ENCODE peak calls at places on chromosomes 3 and 15, in seven cellular contexts. J is CD8-positive, alpha-beta T cell; Y is BE2C; D is sigmoid colon; G is mammary epithelial cell; X is transverse colon; B is ovary. S is an unnamed sample.

GRCh38 chr3:117526485-117527079 is 817.0 kb downstream of the TUSC7 start:
- DNase-seq in J (no peak), B (no peak), D (no peak), Y (peak; percentile 33), X (peak; percentile 30), G (peak; percentile 0), S (peak; percentile 50)

GRCh38 chr15:77607111-77607893 is 25.4 kb downstream of the LINGO1 start:
- DNase-seq in Y (peak; percentile 93), B (no peak), G (no peak), X (no peak), D (no peak), J (no peak), S (no peak)

GRCh38 chr15:43851251-43851650 is 24.4 kb downstream of the WDR76 start:
- DNase-seq in B (no peak), D (no peak), X (no peak), Y (no peak), J (no peak), G (no peak), S (no peak)

GRCh38 chr3:179098388-179099077 is 26.9 kb upstream of the ZMAT3 start:
- DNase-seq in B (no peak), Y (no peak), X (no peak), D (no peak), G (peak; percentile 72), J (no peak), S (no peak)

GRCh38 chr15:24919446-24919845 is 35.3 kb upstream of the SNRPN start:
- DNase-seq in X (no peak), Y (no peak), J (no peak), G (no peak), B (no peak), D (no peak), S (peak; percentile 77)

GRCh38 chr15:58566029-58566428 is 134.2 kb downstream of the LIPC start:
- DNase-seq in D (no peak), J (no peak), X (no peak), Y (no peak), G (peak; percentile 55), B (no peak), S (no peak)

GRCh38 chr3:48594431-48595049 is 589 bp downstream of the COL7A1 start:
- DNase-seq in B (no peak), X (no peak), Y (no peak), G (peak; percentile 34), J (no peak), D (no peak), S (no peak)

GRCh38 chr15:95742836-95743235 is 587.7 kb upstream of the NR2F2 start:
- DNase-seq in B (peak; percentile 21), J (no peak), Y (no peak), D (no peak), X (no peak), G (no peak), S (no peak)

GRCh38 chr3:126107203-126107939 is 23.4 kb upstream of the SLC41A3 start:
- DNase-seq in B (peak; percentile 5), J (no peak), Y (no peak), X (no peak), D (peak; percentile 40), G (no peak), S (no peak)

GRCh38 chr3:9837701-9838582 is 5.9 kb downstream of the RPUSD3 start:
- DNase-seq in J (no peak), B (no peak), Y (no peak), D (no peak), G (no peak), X (no peak), S (no peak)

GRCh38 chr15:80093854-80094418 is 34.5 kb downstream of the ZFAND6 start:
- DNase-seq in J (no peak), D (peak; percentile 82), B (peak; percentile 20), G (peak; percentile 54), Y (peak; percentile 68), X (peak; percentile 49), S (no peak)

GRCh38 chr15:83205725-83206324 is 1.8 kb downstream of the HDGFL3 start:
- DNase-seq in D (no peak), B (no peak), X (no peak), J (no peak), G (no peak), Y (no peak), S (no peak)

GRCh38 chr15:74828835-74829234 is 2.4 kb downstream of the CPLX3 start:
- DNase-seq in Y (no peak), X (no peak), J (no peak), B (no peak), D (no peak), G (no peak), S (no peak)

GRCh38 chr3:171245796-171246453 is 214.3 kb downstream of the TNIK start:
- DNase-seq in B (no peak), G (no peak), Y (no peak), D (no peak), J (no peak), X (no peak), S (no peak)

GRCh38 chr3:196726788-196727675 is 12.6 kb upstream of the PAK2 start:
- DNase-seq in J (no peak), Y (no peak), G (peak; percentile 65), X (no peak), D (no peak), B (no peak), S (no peak)

GRCh38 chr3:197750863-197751737 is 1.4 kb downstream of the FYTTD1 start:
- DNase-seq in D (peak; percentile 90), Y (peak; percentile 47), J (peak; percentile 33), G (peak; percentile 57), B (peak; percentile 55), X (peak; percentile 57), S (no peak)

GRCh38 chr3:30222436-30222835 is 384.0 kb upstream of the TGFBR2 start:
- DNase-seq in B (no peak), X (no peak), D (no peak), J (no peak), Y (no peak), G (no peak), S (no peak)

GRCh38 chr3:106692624-106693023 is 684.6 kb upstream of the CCDC54 start:
- DNase-seq in Y (no peak), B (no peak), X (no peak), G (no peak), J (no peak), D (no peak), S (no peak)

GRCh38 chr3:31960793-31961431 is 20.1 kb downstream of the OSBPL10 start:
- DNase-seq in B (no peak), Y (no peak), X (no peak), D (no peak), J (no peak), G (peak; percentile 69), S (peak; percentile 50)

GRCh38 chr15:72160846-72161245 is 36.7 kb downstream of the GRAMD2A start:
- DNase-seq in G (no peak), J (no peak), X (no peak), D (no peak), Y (no peak), B (no peak), S (no peak)

GRCh38 chr3:48119495-48120193 is 68.6 kb downstream of the CDC25A start:
- DNase-seq in Y (no peak), G (no peak), B (peak; percentile 88), D (peak; percentile 82), X (peak; percentile 22), J (no peak), S (no peak)

GRCh38 chr3:55481918-55482495 is 5.1 kb downstream of the WNT5A start:
- DNase-seq in B (peak; percentile 47), X (no peak), Y (no peak), D (no peak), G (no peak), J (no peak), S (no peak)
- TF ChIP-seq CTCF in B (peak; percentile 31), X (no peak), Y (no peak), D (no peak), G (no peak), J (no peak), S (no peak)

GRCh38 chr3:123778991-123779622 is 105.0 kb downstream of the MYLK start:
- DNase-seq in J (no peak), Y (no peak), B (no peak), G (no peak), X (no peak), D (no peak), S (no peak)
- H3K36me3 ChIP-seq in J (no peaks in the 10 kb centered on the region), Y (no peaks in the 10 kb centered on the region), B (no peaks in the 10 kb centered on the region), G (peaks cover 12% of the 10 kb centered on the region), X (no peaks in the 10 kb centered on the region), D (no peaks in the 10 kb centered on the region), S (no peaks in the 10 kb centered on the region)

GRCh38 chr3:173785004-173785403 is 387.5 kb downstream of the NLGN1 start:
- DNase-seq in B (no peak), Y (peak; percentile 27), D (no peak), J (no peak), X (no peak), G (no peak), S (peak; percentile 4)
- TF ChIP-seq CTCF in B (no peak), Y (peak; percentile 13), D (no peak), J (no peak), X (no peak), G (peak; percentile 24), S (no peak)

GRCh38 chr3:37248179-37248578 is 73.8 kb upstream of the LRRFIP2 start:
- DNase-seq in B (no peak), Y (no peak), D (no peak), J (no peak), G (no peak), X (no peak), S (no peak)
- H3K36me3 ChIP-seq in B (no peaks in the 10 kb centered on the region), Y (no peaks in the 10 kb centered on the region), D (peaks cover 20% of the 10 kb centered on the region), J (peaks cover 16% of the 10 kb centered on the region), G (peaks cover 13% of the 10 kb centered on the region), X (peaks cover 15% of the 10 kb centered on the region), S (no peaks in the 10 kb centered on the region)

DNA sequence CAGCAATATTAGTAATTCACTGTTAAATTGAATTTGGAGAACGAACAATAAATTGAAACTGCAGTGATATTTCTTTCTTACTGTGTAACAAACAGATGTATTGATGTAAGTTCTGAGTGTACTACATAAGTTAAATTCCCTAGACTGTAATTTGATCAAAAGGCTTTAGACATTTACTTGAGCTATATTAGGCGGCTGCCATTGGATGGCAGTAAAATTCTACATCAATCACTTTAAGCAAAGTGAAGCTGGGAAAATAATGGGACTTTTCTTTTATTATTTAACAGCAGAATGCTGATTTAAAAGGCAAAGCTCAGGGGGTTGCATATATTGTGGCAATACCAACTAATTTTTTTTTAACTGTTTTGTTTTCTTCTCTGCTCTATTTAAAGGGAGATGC is 212.6 kb upstream of the PLSCR5 start:
- DNase-seq in D (no peak), Y (no peak), X (no peak), B (no peak), J (no peak), G (no peak), S (no peak)
- TF ChIP-seq CTCF in D (no peak), Y (no peak), X (no peak), B (no peak), J (no peak), G (peak; percentile 42), S (no peak)

DNA sequence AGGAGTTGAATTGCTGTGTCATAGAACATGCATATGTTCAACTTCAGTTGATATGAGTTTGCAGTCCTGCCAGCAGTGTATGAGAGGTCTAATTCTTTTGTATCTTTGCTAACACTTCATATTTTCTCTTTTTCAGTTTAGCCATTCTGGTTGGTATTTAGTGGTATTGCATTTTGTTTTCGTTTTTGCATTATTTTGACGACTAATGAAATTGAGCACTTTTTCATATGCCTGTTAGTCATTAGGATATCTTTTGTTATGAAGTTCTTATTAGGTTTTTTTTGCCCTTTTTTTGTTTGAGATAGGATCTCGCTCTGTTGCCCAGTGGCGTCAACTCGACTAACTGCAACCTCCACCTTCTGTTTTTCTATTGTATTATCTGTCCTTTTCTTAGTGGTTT is 9.2 kb downstream of the TRIP4 start:
- DNase-seq in B (no peak), J (no peak), X (no peak), Y (no peak), G (no peak), D (no peak), S (no peak)
- H3K36me3 ChIP-seq in B (no peaks in the 10 kb centered on the region), J (peaks cover 28% of the 10 kb centered on the region), X (peaks cover 74% of the 10 kb centered on the region), Y (peaks cover 24% of the 10 kb centered on the region), G (peaks cover 26% of the 10 kb centered on the region), D (peaks cover 84% of the 10 kb centered on the region), S (no peaks in the 10 kb centered on the region)

GRCh38 chr3:169662215-169663070 is 1.1 kb downstream of the MECOM start:
- DNase-seq in X (peak; percentile 80), J (peak; percentile 29), D (no peak), B (peak; percentile 38), Y (peak; percentile 90), G (peak; percentile 73), S (peak; percentile 83)
- TF ChIP-seq CTCF in X (peak; percentile 44), J (peak; percentile 40), D (no peak), B (no peak), Y (peak; percentile 61), G (peak; percentile 51), S (peak; percentile 73)